ENCODE peak calls at places on chromosomes 7 and 10, in eight cellular contexts. U, H, S, M, C, Z, X and J are unnamed samples.

GRCh38 chr10:119206603-119207366 is 586 bp upstream of the GRK5 start:
- DNase-seq in H (no peak), X (peak), C (peak), S (no peak), Z (peak), M (peak), U (peak), J (peak)

GRCh38 chr10:84248794-84249193 is 3.9 kb downstream of the RGR start:
- DNase-seq in X (no peak), S (no peak), M (no peak), Z (no peak), C (no peak), H (no peak), U (no peak), J (no peak)

GRCh38 chr10:64376169-64376568 is 855.0 kb downstream of the REEP3 start:
- DNase-seq in X (no peak), C (no peak), U (no peak), Z (no peak), M (no peak), S (no peak), H (no peak), J (no peak)

GRCh38 chr10:46057038-46057437 is 11.0 kb upstream of the MSMB start:
- DNase-seq in Z (no peak), M (no peak), H (no peak), S (no peak), U (no peak), X (no peak), C (no peak), J (no peak)

GRCh38 chr7:150898475-150899011 is 46.2 kb downstream of the AOC1 start:
- DNase-seq in Z (peak), H (peak), X (peak), C (peak), U (peak), S (peak), M (peak), J (peak)

GRCh38 chr10:21205328-21205727 is 308.2 kb upstream of the NEBL start:
- DNase-seq in X (no peak), C (no peak), Z (no peak), U (no peak), H (no peak), S (no peak), M (no peak), J (no peak)

GRCh38 chr10:79063661-79064490 is 4.9 kb upstream of the ZMIZ1 start:
- DNase-seq in M (peak), X (no peak), C (no peak), U (no peak), Z (no peak), S (no peak), H (no peak), J (no peak)

GRCh38 chr7:77655836-77656455 is 40.3 kb upstream of the RSBN1L start:
- DNase-seq in C (no peak), M (no peak), S (peak), Z (no peak), X (no peak), U (peak), H (no peak), J (peak)

GRCh38 chr7:149670288-149670687 is 103.1 kb downstream of the ZNF467 start:
- DNase-seq in M (no peak), C (no peak), U (no peak), S (no peak), Z (no peak), H (no peak), X (no peak), J (peak)

GRCh38 chr7:117012284-117013174 is 59.2 kb downstream of the ST7 start:
- DNase-seq in H (peak), U (no peak), M (no peak), Z (no peak), S (peak), X (no peak), C (peak), J (peak)

GRCh38 chr10:24898501-24898900 is 53.9 kb downstream of the PRTFDC1 start:
- DNase-seq in C (no peak), Z (no peak), M (no peak), S (no peak), U (peak), X (no peak), H (no peak), J (no peak)

GRCh38 chr7:46714904-46715303 is 793.8 kb upstream of the IGFBP3 start:
- DNase-seq in X (no peak), Z (no peak), S (no peak), H (no peak), M (no peak), U (no peak), C (no peak), J (no peak)

GRCh38 chr7:45609180-45609579 is 35.0 kb downstream of the ADCY1 start:
- DNase-seq in M (no peak), C (no peak), S (no peak), Z (no peak), X (no peak), U (no peak), H (no peak), J (no peak)

GRCh38 chr7:142752376-142753225 is 3.3 kb downstream of the PRSS1 start:
- DNase-seq in Z (no peak), C (no peak), H (no peak), U (no peak), S (no peak), M (no peak), X (no peak), J (no peak)

GRCh38 chr7:131034166-131034881 is 293.4 kb upstream of the MKLN1 start:
- DNase-seq in X (no peak), H (no peak), M (no peak), U (no peak), Z (peak), C (no peak), S (no peak), J (peak)

GRCh38 chr10:2111936-2112335 is 374.6 kb upstream of the ADARB2 start:
- DNase-seq in C (no peak), Z (no peak), M (no peak), H (no peak), X (no peak), S (peak), U (peak), J (no peak)

GRCh38 chr7:142795339-142795863 is 24.6 kb downstream of the PRSS2 start:
- DNase-seq in X (no peak), H (no peak), S (no peak), U (no peak), C (peak), M (peak), Z (no peak), J (no peak)

GRCh38 chr7:69211336-69211735 is 386.9 kb upstream of the AUTS2 start:
- DNase-seq in H (no peak), Z (no peak), C (no peak), S (no peak), X (no peak), U (no peak), M (no peak), J (no peak)

GRCh38 chr7:1695800-1696454 is 25.9 kb downstream of the ELFN1 start:
- DNase-seq in Z (no peak), X (no peak), S (no peak), M (no peak), H (no peak), C (no peak), U (no peak), J (no peak)

GRCh38 chr7:2522780-2523433 is 3.3 kb downstream of the LFNG start:
- DNase-seq in M (peak), X (no peak), U (peak), H (no peak), Z (no peak), S (peak), C (no peak), J (peak)

GRCh38 chr7:85068796-85069195 is 118.1 kb downstream of the SEMA3D start:
- DNase-seq in M (no peak), C (no peak), H (no peak), S (peak), Z (no peak), X (no peak), U (peak), J (peak)

GRCh38 chr10:91220954-91221696 is 662 bp downstream of the PCGF5 start:
- DNase-seq in M (no peak), S (no peak), U (peak), X (peak), C (peak), Z (peak), H (no peak), J (no peak)

GRCh38 chr10:11238893-11239292 is 221.2 kb downstream of the CELF2 start:
- DNase-seq in M (no peak), S (no peak), C (no peak), U (no peak), X (no peak), H (no peak), Z (no peak), J (no peak)

GRCh38 chr7:155009570-155010157 is 6.7 kb upstream of the PAXIP1 start:
- DNase-seq in M (no peak), S (no peak), U (no peak), X (no peak), Z (no peak), H (no peak), C (peak), J (peak)

GRCh38 chr7:38630720-38631673 is at the start of gene AMPH:
- DNase-seq in X (no peak), C (no peak), U (peak), M (peak), S (peak), H (no peak), Z (no peak), J (peak)

GRCh38 chr7:151416135-151416740 is 6.4 kb upstream of the WDR86 start:
- DNase-seq in H (no peak), S (no peak), M (no peak), Z (no peak), U (no peak), X (no peak), C (no peak), J (no peak)

GRCh38 chr7:36462551-36463137 is 73.0 kb downstream of the ANLN start:
- DNase-seq in M (no peak), S (no peak), Z (no peak), H (no peak), X (no peak), U (no peak), C (no peak), J (no peak)

GRCh38 chr7:46850563-46851325 is 731.2 kb downstream of the TNS3 start:
- DNase-seq in Z (no peak), C (no peak), X (no peak), U (peak), H (no peak), M (no peak), S (no peak), J (no peak)

GRCh38 chr10:132408367-132408781 is 11.4 kb downstream of the PWWP2B start:
- DNase-seq in C (no peak), S (no peak), U (no peak), Z (no peak), H (no peak), X (no peak), M (peak), J (no peak)

GRCh38 chr7:20064181-20064970 is 152.8 kb downstream of the MACC1 start:
- DNase-seq in C (no peak), H (no peak), S (peak), U (peak), M (no peak), X (no peak), Z (no peak), J (peak)

GRCh38 chr7:75966209-75966961 is 28.0 kb downstream of the TMEM120A start:
- DNase-seq in Z (peak), S (no peak), C (no peak), H (no peak), X (no peak), U (peak), M (no peak), J (no peak)

GRCh38 chr7:1103009-1103788 is 15.3 kb downstream of the GPER1 start:
- DNase-seq in U (no peak), Z (no peak), H (peak), S (no peak), X (no peak), C (no peak), M (no peak), J (no peak)

GRCh38 chr7:5428470-5429252 is 5.0 kb upstream of the TNRC18 start:
- DNase-seq in S (peak), Z (peak), H (no peak), X (peak), M (peak), U (peak), C (no peak), J (peak)

GRCh38 chr10:125120046-125120710 is 40.2 kb downstream of the CTBP2 start:
- DNase-seq in M (peak), U (no peak), C (no peak), X (no peak), S (no peak), H (no peak), Z (no peak), J (no peak)
- H3K4me3 ChIP-seq in M (no peak), U (no peak), C (no peak), X (no peak), S (no peak), H (no peak), Z (no peak), J (no peak)

DNA sequence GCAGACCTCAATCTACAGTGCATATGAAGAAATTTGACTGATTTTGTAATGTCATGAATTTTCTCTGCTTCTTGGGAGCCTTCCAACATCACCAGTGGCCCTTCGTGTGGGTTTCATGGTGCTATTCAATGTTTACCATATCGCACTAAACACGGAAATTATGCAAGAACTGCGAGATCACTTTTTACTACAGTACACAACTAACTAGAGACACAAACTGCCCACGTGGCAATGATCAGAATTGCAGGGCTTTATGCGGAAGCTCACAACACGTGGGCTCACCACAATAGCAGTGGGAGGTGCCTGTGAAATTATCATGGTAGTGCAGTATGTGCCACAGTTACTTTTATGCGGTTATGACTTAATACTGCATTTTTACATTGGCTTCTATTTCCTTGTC is 449.7 kb upstream of the KLF6 start:
- DNase-seq in S (no peak), U (no peak), H (no peak), C (peak), X (no peak), Z (no peak), M (no peak), J (peak)
- TF ChIP-seq CTCF in S (peak), U (no peak), H (no peak), C (no peak), X (no peak), Z (no peak), M (peak), J (no peak)

GRCh38 chr7:73918926-73919693 is 58.2 kb downstream of the TMEM270 start:
- DNase-seq in X (no peak), C (no peak), Z (no peak), U (no peak), H (no peak), S (no peak), M (no peak), J (no peak)
- H3K4me3 ChIP-seq in X (no peak), C (no peak), Z (no peak), U (no peak), H (no peak), S (no peak), M (no peak), J (no peak)

DNA sequence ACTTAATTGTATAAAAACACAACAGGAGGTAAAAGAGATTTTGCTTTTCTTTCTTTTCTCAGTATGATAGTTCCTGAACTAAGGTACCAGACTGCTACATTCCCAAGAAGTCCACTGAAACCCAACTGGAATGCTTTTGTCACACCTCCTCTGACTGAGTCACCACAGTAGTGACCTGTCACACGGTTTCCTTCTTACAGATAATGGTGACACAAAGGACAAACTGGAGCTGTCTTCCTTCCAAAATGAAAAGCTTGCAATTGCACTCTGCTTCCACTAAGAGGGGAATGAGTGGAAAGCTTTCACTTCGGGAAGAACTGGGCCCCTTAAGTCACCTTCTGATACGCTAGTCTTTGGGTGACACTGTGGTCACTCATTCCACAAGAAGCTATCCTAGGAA is 122.2 kb downstream of the KMT2E start:
- DNase-seq in C (no peak), M (no peak), S (no peak), H (no peak), X (no peak), U (no peak), Z (no peak), J (no peak)
- TF ChIP-seq CTCF in C (no peak), M (no peak), S (peak), H (no peak), X (no peak), U (peak), Z (no peak), J (peak)

GRCh38 chr7:43647314-43647691 is 64.4 kb downstream of the STK17A start:
- DNase-seq in X (no peak), M (no peak), H (no peak), C (no peak), S (peak), Z (no peak), U (peak), J (peak)

GRCh38 chr7:43649755-43650274 is 66.9 kb downstream of the STK17A start:
- DNase-seq in M (no peak), U (no peak), Z (no peak), H (peak), C (peak), S (no peak), X (no peak), J (no peak)

GRCh38 chr7:43648725-43649406 is 66.0 kb downstream of the STK17A start:
- DNase-seq in X (peak), S (peak), Z (no peak), U (peak), H (peak), M (no peak), C (peak), J (peak)

GRCh38 chr7:43646603-43647313 is 63.9 kb downstream of the STK17A start:
- DNase-seq in M (no peak), X (no peak), S (peak), C (peak), Z (no peak), H (no peak), U (peak), J (peak)

DNA sequence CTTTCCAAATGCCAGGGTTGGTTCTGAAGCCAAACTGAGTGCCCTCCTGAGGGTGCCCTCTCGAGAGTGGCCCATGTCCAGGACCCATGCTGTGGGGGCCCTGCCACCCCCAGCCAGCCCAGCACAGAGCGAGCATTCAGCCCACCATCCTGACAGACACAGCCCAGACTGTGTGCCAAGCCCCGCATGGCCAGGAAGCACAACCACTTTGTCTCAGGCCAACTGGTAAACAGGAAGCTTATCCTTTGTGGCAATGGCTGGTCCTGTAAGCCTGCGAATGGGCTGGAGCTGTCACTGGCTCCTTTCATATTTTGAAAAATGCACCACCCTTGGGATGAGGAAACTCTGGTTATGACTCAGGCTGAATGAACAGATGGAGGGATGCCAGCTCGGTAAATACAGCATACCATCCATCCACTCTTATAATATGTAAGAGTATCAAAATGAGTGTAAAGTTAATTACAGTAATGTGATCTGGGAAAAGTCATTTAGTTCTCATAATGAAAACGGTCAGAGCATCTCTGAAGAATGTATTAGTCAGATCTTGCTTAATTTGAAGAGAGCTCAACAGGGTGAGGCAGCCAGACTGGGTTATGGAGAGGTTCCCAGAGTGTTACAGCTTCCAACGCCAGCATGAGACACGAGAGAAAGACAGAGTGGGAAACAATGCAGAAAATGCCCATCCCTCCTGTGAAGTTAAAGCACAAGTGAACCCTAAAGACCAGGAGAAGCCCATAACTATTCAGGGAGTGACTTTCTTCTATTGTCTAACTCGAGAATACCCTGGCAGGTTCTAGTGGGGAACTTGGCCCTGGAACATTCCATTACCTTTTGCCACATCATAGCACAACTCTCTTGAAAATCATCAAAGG is 65.1 kb downstream of the STK17A start:
- DNase-seq in M (no peak), U (peak), S (peak), X (peak), Z (peak), C (peak), H (no peak), J (peak)
- H3K4me3 ChIP-seq in M (no peak), U (peak), S (peak), X (no peak), Z (peak), C (peak), H (peak), J (peak)

DNA sequence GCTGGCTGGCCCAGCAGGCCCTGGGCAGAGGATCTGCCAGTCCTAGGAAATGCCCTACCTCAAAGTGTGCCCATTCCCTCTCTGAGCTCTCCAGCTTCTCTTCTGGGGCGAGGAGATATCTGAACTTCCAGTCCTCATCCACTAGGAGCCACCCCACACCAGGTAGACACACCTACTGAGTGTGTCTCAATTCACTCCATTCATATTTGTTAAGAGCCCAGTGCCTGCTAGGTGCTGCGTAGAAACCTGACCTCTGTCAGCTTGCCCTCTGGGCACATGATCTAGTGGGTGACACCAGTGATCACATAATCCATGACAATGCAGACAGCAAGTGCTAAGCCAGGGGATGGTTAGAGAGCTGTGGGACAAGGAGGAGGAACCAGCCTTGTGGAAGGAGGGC is 81.5 kb downstream of the COL13A1 start:
- DNase-seq in C (peak), X (no peak), U (no peak), Z (no peak), H (no peak), M (no peak), S (no peak), J (no peak)
- TF ChIP-seq CTCF in C (peak), X (no peak), U (no peak), Z (no peak), H (peak), M (peak), S (peak), J (no peak)

GRCh38 chr10:43137971-43138756 is at the start of gene CSGALNACT2:
- DNase-seq in M (peak), H (peak), X (peak), Z (peak), C (peak), S (peak), U (peak), J (peak)

GRCh38 chr10:43138757-43139241 is 554 bp downstream of the CSGALNACT2 start:
- DNase-seq in M (no peak), C (peak), S (peak), H (no peak), U (peak), X (no peak), Z (peak), J (peak)

GRCh38 chr10:43137701-43137970 is 609 bp upstream of the CSGALNACT2 start:
- DNase-seq in S (peak), Z (no peak), X (peak), U (peak), H (no peak), C (peak), M (no peak), J (peak)

GRCh38 chr10:43141421-43141820 is 3.2 kb downstream of the CSGALNACT2 start:
- DNase-seq in M (no peak), U (no peak), H (no peak), X (peak), C (peak), Z (no peak), S (no peak), J (no peak)

DNA sequence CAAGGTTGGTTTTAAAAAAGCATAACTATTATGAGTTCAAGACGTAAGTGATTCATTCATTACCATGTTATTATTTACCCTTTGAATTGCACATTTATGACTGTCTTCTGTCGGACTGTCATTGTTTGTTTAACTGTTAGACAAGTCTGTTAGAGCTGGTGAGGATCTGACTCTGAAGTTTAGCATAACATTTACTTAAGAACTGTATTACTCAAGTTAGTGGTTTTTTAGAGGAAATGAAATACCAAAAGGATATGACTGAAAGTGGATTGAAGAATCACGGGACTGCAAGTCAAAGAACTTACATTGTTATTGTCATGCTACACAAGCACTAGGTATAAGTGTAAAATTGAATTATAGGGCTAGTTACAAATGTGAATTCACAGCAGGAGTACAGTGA is 2.2 kb downstream of the CSGALNACT2 start:
- DNase-seq in S (peak), X (no peak), Z (no peak), M (no peak), C (peak), H (peak), U (peak), J (peak)
- H3K4me3 ChIP-seq in S (no peak), X (no peak), Z (peak), M (no peak), C (peak), H (no peak), U (no peak), J (peak)